ENCODE peak calls at places on chromosomes 7 and 10, in four cellular contexts. Y is GM23338, Z is HepG2, E is WTC11. A is an unnamed sample.

GRCh38 chr7:150379590-150380379 is 655 bp downstream of the ZNF775 start:
- DNase-seq in Y (no peak), Z (no peak), E (peak; percentile 28), A (no peak)

GRCh38 chr10:46523881-46524470 is 32.5 kb downstream of the GPRIN2 start:
- DNase-seq in Y (no peak), Z (no peak), E (no peak), A (no peak)

GRCh38 chr7:94444808-94445207 is 50.1 kb downstream of the COL1A2 start:
- DNase-seq in Y (no peak), Z (no peak), E (no peak), A (no peak)

GRCh38 chr10:71868192-71868697 is 17.2 kb upstream of the PSAP start:
- DNase-seq in Y (no peak), Z (peak; percentile 44), E (no peak), A (no peak)

GRCh38 chr10:94010116-94010515 is 16.4 kb downstream of the PLCE1 start:
- DNase-seq in Y (no peak), Z (no peak), E (no peak), A (no peak)

GRCh38 chr10:104323085-104323484 is 15.2 kb downstream of the ITPRIP start:
- DNase-seq in Y (peak; percentile 37), Z (no peak), E (no peak), A (no peak)

GRCh38 chr7:33591481-33591880 is 313.9 kb upstream of the BMPER start:
- DNase-seq in Y (no peak), Z (no peak), E (no peak), A (no peak)

GRCh38 chr10:114327537-114328277 is 76.6 kb downstream of the AFAP1L2 start:
- DNase-seq in Y (no peak), Z (no peak), E (no peak), A (no peak)

GRCh38 chr10:33335800-33336605 is 1.5 kb upstream of the NRP1 start:
- DNase-seq in Y (peak; percentile 70), Z (no peak), E (peak; percentile 36), A (peak; percentile 2)

GRCh38 chr7:29314148-29314547 is 119.6 kb downstream of the CHN2 start:
- DNase-seq in Y (no peak), Z (no peak), E (no peak), A (no peak)

GRCh38 chr10:119301397-119301796 is 94.0 kb downstream of the GRK5 start:
- DNase-seq in Y (no peak), Z (no peak), E (no peak), A (peak; percentile 69)

GRCh38 chr7:79084423-79084822 is 369.0 kb downstream of the MAGI2 start:
- DNase-seq in Y (no peak), Z (no peak), E (no peak), A (no peak)

GRCh38 chr7:112160130-112160770 is 45.9 kb downstream of the DOCK4 start:
- DNase-seq in Y (no peak), Z (peak; percentile 57), E (no peak), A (no peak)

GRCh38 chr10:126147866-126148578 is 240.3 kb downstream of the ADAM12 start:
- DNase-seq in Y (no peak), Z (no peak), E (no peak), A (no peak)

GRCh38 chr7:55526329-55526728 is 46.0 kb downstream of the VOPP1 start:
- DNase-seq in Y (no peak), Z (no peak), E (no peak), A (no peak)

GRCh38 chr10:118439824-118440223 is 97.7 kb upstream of the FAM204A start:
- DNase-seq in Y (no peak), Z (no peak), E (no peak), A (no peak)

GRCh38 chr7:64879800-64880199 is 23.3 kb upstream of the ZNF273 start:
- DNase-seq in Y (no peak), Z (no peak), E (no peak), A (no peak)

GRCh38 chr10:2968401-2968800 is 98.9 kb upstream of the PFKP start:
- DNase-seq in Y (no peak), Z (no peak), E (no peak), A (no peak)